ENCODE peak calls at places on chromosome 6, in ten cellular contexts. Z is tibial nerve, I is psoas muscle, V is K562, W is tibial artery, H is right lobe of liver, N is aorta, Y is ascending aorta, D is A673, U is colonic mucosa. O is an unnamed sample.

GRCh38 chr6:134077301-134077700 is 24.9 kb upstream of the SLC2A12 start:
- DNase-seq in Z (no peak), I (no peak), V (peak; percentile 25), W (no peak), H (no peak), N (no peak), Y (no peak), D (peak; percentile 65), U (no peak), O (no peak)

GRCh38 chr6:88569959-88570358 is 393.5 kb downstream of the RNGTT start:
- DNase-seq in Z (no peak), I (no peak), V (no peak), W (no peak), H (no peak), N (no peak), Y (no peak), D (no peak), U (no peak), O (no peak)

GRCh38 chr6:133769463-133769862 is 119.5 kb upstream of the TCF21 start:
- DNase-seq in Z (no peak), I (no peak), V (no peak), W (no peak), H (no peak), N (no peak), Y (no peak), D (no peak), U (no peak), O (no peak)

GRCh38 chr6:127302728-127303675 is 36.3 kb downstream of the RNF146 start:
- DNase-seq in Z (peak; percentile 23), I (no peak), V (peak; percentile 21), W (no peak), H (no peak), N (no peak), Y (no peak), D (peak; percentile 79), U (peak; percentile 47), O (no peak)

GRCh38 chr6:76992553-76992952 is 470.7 kb downstream of the HTR1B start:
- DNase-seq in Z (no peak), I (no peak), V (no peak), W (no peak), H (no peak), N (peak; percentile 59), Y (no peak), D (no peak), U (no peak), O (no peak)

GRCh38 chr6:167401525-167402194 is 76.8 kb downstream of the TTLL2 start:
- DNase-seq in Z (no peak), I (no peak), V (no peak), W (no peak), H (no peak), N (no peak), Y (no peak), D (no peak), U (peak; percentile 75), O (no peak)

GRCh38 chr6:161171207-161171606 is 102.7 kb downstream of the AGPAT4 start:
- DNase-seq in Z (no peak), I (no peak), V (no peak), W (no peak), H (no peak), N (no peak), Y (no peak), D (no peak), U (no peak), O (no peak)

GRCh38 chr6:118869350-118869749 is 24.6 kb upstream of the ASF1A start:
- DNase-seq in Z (no peak), I (no peak), V (no peak), W (no peak), H (no peak), N (no peak), Y (no peak), D (no peak), U (no peak), O (no peak)

GRCh38 chr6:5772634-5773230 is 234.0 kb downstream of the NRN1 start:
- DNase-seq in Z (no peak), I (no peak), V (no peak), W (no peak), H (no peak), N (no peak), Y (no peak), D (no peak), U (no peak), O (no peak)

GRCh38 chr6:12010635-12011275 is 1.4 kb upstream of the HIVEP1 start:
- DNase-seq in Z (peak; percentile 36), I (peak; percentile 85), V (peak; percentile 71), W (peak; percentile 85), H (peak; percentile 86), N (peak; percentile 87), Y (peak; percentile 83), D (peak; percentile 76), U (peak; percentile 76), O (no peak)

GRCh38 chr6:125316621-125317020 is 14.9 kb upstream of the HDDC2 start:
- DNase-seq in Z (no peak), I (no peak), V (no peak), W (no peak), H (no peak), N (no peak), Y (no peak), D (no peak), U (no peak), O (no peak)

GRCh38 chr6:15628499-15629131 is 34.2 kb downstream of the DTNBP1 start:
- DNase-seq in Z (no peak), I (no peak), V (peak; percentile 74), W (no peak), H (no peak), N (no peak), Y (no peak), D (peak; percentile 44), U (no peak), O (no peak)

GRCh38 chr6:148323344-148323743 is 19.3 kb upstream of the SASH1 start:
- DNase-seq in Z (no peak), I (no peak), V (no peak), W (no peak), H (no peak), N (no peak), Y (no peak), D (no peak), U (no peak), O (no peak)

GRCh38 chr6:56475736-56476457 is 166.8 kb downstream of the DST start:
- DNase-seq in Z (no peak), I (no peak), V (peak; percentile 17), W (no peak), H (peak; percentile 64), N (no peak), Y (no peak), D (peak; percentile 31), U (peak; percentile 29), O (no peak)

GRCh38 chr6:20657274-20657800 is 123.1 kb downstream of the CDKAL1 start:
- DNase-seq in Z (no peak), I (no peak), V (no peak), W (no peak), H (no peak), N (no peak), Y (no peak), D (no peak), U (no peak), O (no peak)

GRCh38 chr6:16697437-16698162 is 63.7 kb downstream of the ATXN1 start:
- DNase-seq in Z (no peak), I (no peak), V (no peak), W (no peak), H (no peak), N (no peak), Y (no peak), D (peak; percentile 57), U (no peak), O (no peak)
- H3K27ac ChIP-seq in Z (peak overlapping the region; percentile 6), I (no peak overlapping the region), V (no peak overlapping the region), W (peak overlapping the region; percentile 78), H (no peak overlapping the region), N (no peak overlapping the region), Y (no peak overlapping the region), D (no peak overlapping the region), U (no peak overlapping the region), O (peak overlapping the region; percentile 73)

GRCh38 chr6:106537662-106538061 is 91.6 kb downstream of the RTN4IP1 start:
- DNase-seq in Z (no peak), I (no peak), V (no peak), W (no peak), H (no peak), N (no peak), Y (no peak), D (no peak), U (no peak), O (no peak)

GRCh38 chr6:106540432-106540831 is 88.9 kb downstream of the RTN4IP1 start:
- DNase-seq in Z (no peak), I (no peak), V (no peak), W (no peak), H (no peak), N (no peak), Y (no peak), D (no peak), U (no peak), O (no peak)

GRCh38 chr6:106538145-106538544 is 91.2 kb downstream of the RTN4IP1 start:
- DNase-seq in Z (no peak), I (no peak), V (no peak), W (no peak), H (no peak), N (no peak), Y (no peak), D (no peak), U (no peak), O (no peak)

GRCh38 chr6:106540907-106541306 is 88.4 kb downstream of the RTN4IP1 start:
- DNase-seq in Z (no peak), I (no peak), V (no peak), W (no peak), H (no peak), N (no peak), Y (no peak), D (no peak), U (no peak), O (no peak)

DNA sequence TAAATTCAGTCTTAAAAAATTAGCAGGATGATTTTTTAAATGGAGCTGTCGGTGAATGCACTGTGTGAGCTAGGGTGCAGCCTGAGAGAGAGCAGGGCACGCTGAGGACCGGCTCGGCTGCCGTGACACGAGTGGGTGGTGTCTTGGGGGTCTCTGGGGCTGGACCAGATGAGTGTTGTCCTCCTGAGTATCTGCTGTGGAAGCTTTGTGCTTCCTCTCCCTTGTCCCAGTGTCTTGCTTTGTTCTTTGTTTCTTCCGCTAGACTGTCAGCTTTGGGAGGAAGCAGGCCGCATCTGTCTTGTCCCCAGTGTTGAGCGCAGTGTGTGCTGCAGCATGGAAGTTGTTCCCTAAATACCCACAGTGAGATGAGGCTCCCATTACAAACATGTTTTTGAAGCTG is 89.4 kb downstream of the RTN4IP1 start:
- DNase-seq in Z (no peak), I (no peak), V (no peak), W (no peak), H (no peak), N (no peak), Y (no peak), D (no peak), U (no peak), O (no peak)
- H3K36me3 ChIP-seq in Z (no peaks in the 10 kb centered on the region), I (no peaks in the 10 kb centered on the region), V (no peaks in the 10 kb centered on the region), W (no peaks in the 10 kb centered on the region), H (no peaks in the 10 kb centered on the region), N (no peaks in the 10 kb centered on the region), Y (no peaks in the 10 kb centered on the region), D (no peaks in the 10 kb centered on the region), U (peaks cover 3% of the 10 kb centered on the region), O (peaks cover 28% of the 10 kb centered on the region)

GRCh38 chr6:108588586-108588985 is 27.9 kb downstream of the FOXO3 start:
- DNase-seq in Z (no peak), I (peak; percentile 49), V (no peak), W (no peak), H (no peak), N (no peak), Y (no peak), D (no peak), U (peak; percentile 35), O (no peak)
- H3K4me3 ChIP-seq in Z (no peak overlapping the region), I (peak overlapping the region; percentile 23), V (no peak overlapping the region), W (peak overlapping the region; percentile 27), H (no peak overlapping the region), N (no peak overlapping the region), Y (no peak overlapping the region), D (no peak overlapping the region), U (no peak overlapping the region), O (no peak overlapping the region)

GRCh38 chr6:158145940-158146339 is 22.1 kb downstream of the SERAC1 start:
- DNase-seq in Z (no peak), I (no peak), V (no peak), W (no peak), H (no peak), N (no peak), Y (no peak), D (no peak), U (no peak), O (no peak)
- H3K27ac ChIP-seq in Z (no peak overlapping the region), I (no peak overlapping the region), V (no peak overlapping the region), W (no peak overlapping the region), H (no peak overlapping the region), N (no peak overlapping the region), Y (no peak overlapping the region), D (no peak overlapping the region), U (no peak overlapping the region), O (no peak overlapping the region)